ENCODE peak calls at places on chromosomes 2 and 18, in seven cellular contexts. U is cardiac fibroblast; L is GDM1; T is AG09309; W is left ventricle myocardium superior; A is naive thymus-derived CD8-positive, alpha-beta T cell; V is iPS-NIHi11. N is an unnamed sample.

GRCh38 chr2:130169896-130170295 is 11.5 kb downstream of the SMPD4 start:
- DNase-seq in U (no peak), L (no peak), T (no peak), W (no peak), A (no peak), V (no peak), N (no peak)

GRCh38 chr2:199833525-199833924 is 17.5 kb downstream of the FTCDNL1 start:
- DNase-seq in U (no peak), L (no peak), T (no peak), W (no peak), A (no peak), V (no peak), N (no peak)

GRCh38 chr18:11065061-11065460 is 84.3 kb downstream of the PIEZO2 start:
- DNase-seq in U (no peak), L (no peak), T (no peak), W (no peak), A (no peak), V (no peak), N (no peak)

GRCh38 chr18:22447770-22448169 is 30.1 kb upstream of the CTAGE1 start:
- DNase-seq in U (no peak), L (no peak), T (no peak), W (no peak), A (no peak), V (no peak), N (no peak)

GRCh38 chr18:75727479-75727878 is 300.0 kb upstream of the SMIM21 start:
- DNase-seq in U (peak; percentile 47), L (peak; percentile 47), T (peak; percentile 2), W (peak; percentile 70), A (peak; percentile 7), V (peak; percentile 74), N (no peak)

GRCh38 chr2:232351686-232352510 is 26.7 kb upstream of the ALPP start:
- DNase-seq in U (no peak), L (no peak), T (no peak), W (no peak), A (no peak), V (peak; percentile 55), N (no peak)

GRCh38 chr18:58087928-58088722 is 44.1 kb downstream of the NEDD4L start:
- DNase-seq in U (no peak), L (peak; percentile 24), T (no peak), W (no peak), A (no peak), V (no peak), N (no peak)

GRCh38 chr2:147026261-147026660 is 818.6 kb upstream of the ACVR2A start:
- DNase-seq in U (no peak), L (no peak), T (no peak), W (no peak), A (no peak), V (no peak), N (no peak)

GRCh38 chr2:218805627-218806026 is 23.7 kb downstream of the CYP27A1 start:
- DNase-seq in U (peak; percentile 41), L (no peak), T (peak; percentile 29), W (no peak), A (no peak), V (no peak), N (no peak)

GRCh38 chr2:108632748-108633147 is 86.5 kb upstream of the RANBP2 start:
- DNase-seq in U (no peak), L (no peak), T (no peak), W (no peak), A (no peak), V (no peak), N (no peak)

GRCh38 chr2:126527836-126528490 is 128.0 kb upstream of the GYPC start:
- DNase-seq in U (peak; percentile 79), L (peak; percentile 64), T (peak; percentile 4), W (peak; percentile 72), A (peak; percentile 75), V (peak; percentile 79), N (peak; percentile 48)

GRCh38 chr2:238267341-238267710 is 21.1 kb downstream of the PER2 start:
- DNase-seq in U (no peak), L (no peak), T (no peak), W (peak; percentile 1), A (no peak), V (no peak), N (no peak)

GRCh38 chr2:236867441-236868260 is 218.0 kb upstream of the COPS8 start:
- DNase-seq in U (no peak), L (no peak), T (peak; percentile 10), W (no peak), A (no peak), V (no peak), N (no peak)

GRCh38 chr2:88892207-88892606 is 200.7 kb downstream of the RPIA start:
- DNase-seq in U (no peak), L (no peak), T (no peak), W (no peak), A (no peak), V (no peak), N (no peak)

GRCh38 chr2:84846041-84846663 is 34.7 kb downstream of the TRABD2A start:
- DNase-seq in U (peak; percentile 24), L (no peak), T (no peak), W (no peak), A (peak; percentile 88), V (no peak), N (no peak)

GRCh38 chr2:167792126-167792525 is 455.3 kb downstream of the STK39 start:
- DNase-seq in U (no peak), L (no peak), T (no peak), W (no peak), A (no peak), V (no peak), N (no peak)

GRCh38 chr2:70199320-70199864 is 8.6 kb upstream of the C2orf42 start:
- DNase-seq in U (no peak), L (no peak), T (no peak), W (no peak), A (no peak), V (no peak), N (no peak)

GRCh38 chr2:145558617-145559350 is 1038.9 kb upstream of the ZEB2 start:
- DNase-seq in U (peak; percentile 29), L (no peak), T (no peak), W (no peak), A (no peak), V (no peak), N (no peak)

GRCh38 chr18:10490401-10491289 is 35.2 kb upstream of the NAPG start:
- DNase-seq in U (no peak), L (no peak), T (no peak), W (peak; percentile 43), A (peak; percentile 69), V (peak; percentile 64), N (peak; percentile 87)

GRCh38 chr2:105288133-105288532 is 41.4 kb downstream of the TGFBRAP1 start:
- DNase-seq in U (no peak), L (no peak), T (no peak), W (no peak), A (no peak), V (no peak), N (no peak)

GRCh38 chr2:50126845-50127244 is 905.1 kb downstream of the NRXN1 start:
- DNase-seq in U (no peak), L (no peak), T (no peak), W (no peak), A (no peak), V (no peak), N (no peak)

GRCh38 chr2:238116298-238117198 is 16.4 kb downstream of the ESPNL start:
- DNase-seq in U (no peak), L (no peak), T (no peak), W (peak; percentile 26), A (no peak), V (no peak), N (no peak)

GRCh38 chr2:33275689-33276444 is 200.6 kb upstream of the RASGRP3 start:
- DNase-seq in U (peak; percentile 89), L (no peak), T (peak; percentile 68), W (no peak), A (no peak), V (no peak), N (no peak)

GRCh38 chr2:210428415-210429179 is 48.0 kb downstream of the LANCL1 start:
- DNase-seq in U (peak; percentile 32), L (no peak), T (no peak), W (no peak), A (no peak), V (no peak), N (no peak)

GRCh38 chr2:46984642-46985476 is 69.3 kb upstream of the MCFD2 start:
- DNase-seq in U (peak; percentile 95), L (peak; percentile 79), T (peak; percentile 92), W (peak; percentile 71), A (no peak), V (no peak), N (no peak)

GRCh38 chr2:9238927-9239326 is 32.3 kb downstream of the ASAP2 start:
- DNase-seq in U (no peak), L (no peak), T (no peak), W (no peak), A (no peak), V (no peak), N (no peak)

GRCh38 chr2:6073260-6074141 is 381.3 kb downstream of the SOX11 start:
- DNase-seq in U (no peak), L (no peak), T (no peak), W (no peak), A (no peak), V (peak; percentile 36), N (no peak)

GRCh38 chr2:203636896-203637818 is 69.3 kb upstream of the CD28 start:
- DNase-seq in U (peak; percentile 64), L (no peak), T (peak; percentile 71), W (no peak), A (peak; percentile 21), V (no peak), N (no peak)

GRCh38 chr2:235577404-235578330 is 83.8 kb downstream of the AGAP1 start:
- DNase-seq in U (peak; percentile 73), L (no peak), T (no peak), W (peak; percentile 68), A (no peak), V (no peak), N (no peak)

GRCh38 chr2:98039085-98039756 is 43.5 kb upstream of the TMEM131 start:
- DNase-seq in U (no peak), L (no peak), T (no peak), W (no peak), A (no peak), V (no peak), N (no peak)

GRCh38 chr2:74550231-74550630 is 3.5 kb downstream of the LOXL3 start:
- DNase-seq in U (no peak), L (no peak), T (no peak), W (no peak), A (no peak), V (no peak), N (no peak)

GRCh38 chr2:36277876-36278523 is 77.6 kb upstream of the CRIM1 start:
- DNase-seq in U (no peak), L (no peak), T (no peak), W (no peak), A (no peak), V (no peak), N (no peak)

GRCh38 chr2:85106489-85107180 is 26.6 kb upstream of the TCF7L1 start:
- DNase-seq in U (peak; percentile 74), L (no peak), T (no peak), W (no peak), A (no peak), V (no peak), N (no peak)